ENCODE peak calls at places on chromosomes 12 and 14, in seven cellular contexts. Z is stimulated activated effector memory CD8-positive, alpha-beta T cell treated with anti-CD3 and anti-CD28 coated beads, Interleukin-12 subunit alpha, Interleukin-12 subunit beta, amount 100 ng/mL, for 72 hours; F is CD8-positive, alpha-beta T cell; B is nucleus accumbens; P is stimulated activated CD4-positive, alpha-beta T cell treated with anti-CD3 and anti-CD28 coated beads, Interleukin-15, amount 100 ng/mL, for 48 hours; M is small intestine; Q is H54. R is an unnamed sample.

GRCh38 chr12:4118017-4118510 is 155.5 kb upstream of the CCND2 start:
- DNase-seq in Z (peak), F (no peak), B (no peak), P (no peak), M (peak), Q (no peak), R (peak)

GRCh38 chr12:95051241-95051640 is 22.2 kb downstream of the NR2C1 start:
- DNase-seq in Z (no peak), F (no peak), B (no peak), P (no peak), M (no peak), Q (no peak), R (no peak)

GRCh38 chr14:92903359-92903758 is 19.6 kb upstream of the CHGA start:
- DNase-seq in Z (no peak), F (no peak), B (no peak), P (no peak), M (no peak), Q (no peak), R (no peak)

GRCh38 chr14:64800000-64800399 is 79.7 kb downstream of the SPTB start:
- DNase-seq in Z (no peak), F (no peak), B (no peak), P (no peak), M (peak), Q (peak), R (no peak)

GRCh38 chr14:90388437-90388836 is 8.4 kb upstream of the CALM1 start:
- DNase-seq in Z (no peak), F (no peak), B (no peak), P (no peak), M (peak), Q (peak), R (no peak)

GRCh38 chr12:109872-110271 is 43.3 kb downstream of the IQSEC3 start:
- DNase-seq in Z (no peak), F (no peak), B (no peak), P (no peak), M (no peak), Q (no peak), R (no peak)

GRCh38 chr12:88063375-88063774 is 34.2 kb upstream of the C12orf50 start:
- DNase-seq in Z (no peak), F (no peak), B (no peak), P (no peak), M (no peak), Q (no peak), R (no peak)

GRCh38 chr12:96107236-96107635 is 71.8 kb upstream of the LTA4H start:
- DNase-seq in Z (no peak), F (no peak), B (no peak), P (no peak), M (no peak), Q (no peak), R (no peak)

GRCh38 chr14:76918176-76918750 is 92.1 kb downstream of the LRRC74A start:
- DNase-seq in Z (no peak), F (no peak), B (no peak), P (no peak), M (no peak), Q (no peak), R (peak)

GRCh38 chr12:82647853-82648252 is 38.9 kb upstream of the TMTC2 start:
- DNase-seq in Z (no peak), F (no peak), B (no peak), P (no peak), M (no peak), Q (no peak), R (no peak)

GRCh38 chr12:15613981-15614380 is 175.2 kb downstream of the EPS8 start:
- DNase-seq in Z (no peak), F (no peak), B (no peak), P (no peak), M (no peak), Q (no peak), R (no peak)

GRCh38 chr14:49552630-49553029 is 33.5 kb downstream of the RPS29 start:
- DNase-seq in Z (no peak), F (no peak), B (no peak), P (no peak), M (no peak), Q (no peak), R (no peak)

R was measured in GDM1.